ENCODE peak calls at places on chromosomes 12 and 14, in six cellular contexts. G is heart right ventricle, F is heart left ventricle, Y is body of pancreas, H is cardiac muscle cell, V is MM.1S. W is an unnamed sample.

GRCh38 chr12:572532-572899 is 90.7 kb downstream of the NINJ2 start:
- DNase-seq in G (no peak), F (no peak), Y (no peak), H (no peak), V (no peak), W (no peak)

GRCh38 chr12:113276946-113277500 is 55.8 kb downstream of the TPCN1 start:
- DNase-seq in G (no peak), F (no peak), Y (no peak), H (no peak), V (no peak), W (peak; percentile 31)

GRCh38 chr14:104898195-104898558 is 26.5 kb upstream of the PLD4 start:
- DNase-seq in G (no peak), F (no peak), Y (no peak), H (no peak), V (no peak), W (no peak)

GRCh38 chr12:108768591-108769500 is 37.5 kb upstream of the CORO1C start:
- DNase-seq in G (no peak), F (peak; percentile 61), Y (peak; percentile 67), H (peak; percentile 43), V (peak; percentile 88), W (peak; percentile 82)

GRCh38 chr12:107126688-107127481 is 33.5 kb upstream of the CRY1 start:
- DNase-seq in G (no peak), F (no peak), Y (no peak), H (no peak), V (no peak), W (no peak)

GRCh38 chr12:109130755-109131521 is 14.6 kb downstream of the ACACB start:
- DNase-seq in G (peak; percentile 84), F (peak; percentile 91), Y (peak; percentile 85), H (peak; percentile 69), V (no peak), W (no peak)

GRCh38 chr12:96497800-96498199 is 8.4 kb downstream of the CFAP54 start:
- DNase-seq in G (no peak), F (no peak), Y (no peak), H (no peak), V (no peak), W (no peak)

GRCh38 chr14:70665448-70666363 is 24.0 kb downstream of the TTC9 start:
- DNase-seq in G (no peak), F (no peak), Y (peak; percentile 91), H (no peak), V (peak; percentile 74), W (peak; percentile 79)

GRCh38 chr14:43408472-43408871 is 1098.6 kb downstream of the FSCB start:
- DNase-seq in G (no peak), F (no peak), Y (no peak), H (no peak), V (no peak), W (no peak)

GRCh38 chr14:64636208-64636979 is 67.8 kb upstream of the PLEKHG3 start:
- DNase-seq in G (peak; percentile 67), F (peak; percentile 72), Y (peak; percentile 67), H (peak; percentile 77), V (peak; percentile 37), W (peak; percentile 69)

GRCh38 chr14:57749267-57749666 is 116.6 kb downstream of the SLC35F4 start:
- DNase-seq in G (no peak), F (no peak), Y (no peak), H (no peak), V (no peak), W (no peak)

GRCh38 chr12:124732275-124733075 is 131.2 kb downstream of the SCARB1 start:
- DNase-seq in G (no peak), F (no peak), Y (no peak), H (peak; percentile 23), V (no peak), W (no peak)

GRCh38 chr12:57012600-57013465 is 3.5 kb downstream of the TAC3 start:
- DNase-seq in G (no peak), F (no peak), Y (no peak), H (no peak), V (no peak), W (no peak)

GRCh38 chr14:96204151-96205058 is at the start of gene BDKRB2:
- DNase-seq in G (peak; percentile 24), F (peak; percentile 61), Y (peak; percentile 89), H (peak; percentile 76), V (no peak), W (peak; percentile 73)

GRCh38 chr14:30680036-30680435 is 57.9 kb downstream of the SCFD1 start:
- DNase-seq in G (no peak), F (no peak), Y (no peak), H (no peak), V (no peak), W (no peak)

GRCh38 chr12:11652351-11653040 is 3.0 kb downstream of the ETV6 start:
- DNase-seq in G (peak; percentile 45), F (peak; percentile 53), Y (no peak), H (no peak), V (no peak), W (peak; percentile 63)

GRCh38 chr12:89943461-89943860 is 234.8 kb upstream of the ATP2B1 start:
- DNase-seq in G (no peak), F (no peak), Y (no peak), H (no peak), V (no peak), W (no peak)

GRCh38 chr12:17470460-17470859 is 619.5 kb downstream of the RERGL start:
- DNase-seq in G (no peak), F (no peak), Y (no peak), H (no peak), V (no peak), W (no peak)

GRCh38 chr12:47838286-47838931 is 18.7 kb upstream of the HDAC7 start:
- DNase-seq in G (no peak), F (no peak), Y (no peak), H (peak; percentile 47), V (no peak), W (no peak)

GRCh38 chr12:10607885-10608458 is 5.4 kb downstream of the MAGOHB start:
- DNase-seq in G (no peak), F (no peak), Y (no peak), H (no peak), V (no peak), W (no peak)

DNA sequence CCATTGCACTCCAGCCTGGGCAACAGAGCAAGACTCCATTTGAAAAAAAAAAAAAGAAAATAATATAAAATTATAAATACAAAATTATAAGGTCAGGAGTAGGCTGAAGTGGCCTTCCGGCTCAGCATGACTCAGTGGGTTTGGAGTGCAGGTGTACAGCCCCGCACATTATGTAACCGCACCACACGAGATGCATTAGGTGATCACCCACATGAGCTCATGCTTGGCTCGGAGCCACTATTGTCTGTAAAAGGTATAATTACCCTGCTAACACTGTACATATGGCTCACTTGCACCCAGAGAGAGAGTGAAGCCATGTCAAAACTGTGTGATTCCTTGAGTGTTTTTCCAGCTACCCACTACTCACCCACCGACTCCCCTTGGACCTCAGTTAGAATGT is 557.0 kb downstream of the SLC6A15 start:
- DNase-seq in G (no peak), F (no peak), Y (no peak), H (no peak), V (no peak), W (no peak)
- H3K4me1 ChIP-seq in G (no peaks in the 10 kb centered on the region), F (no peaks in the 10 kb centered on the region), Y (no peaks in the 10 kb centered on the region), H (no peaks in the 10 kb centered on the region), V (no peaks in the 10 kb centered on the region), W (no peaks in the 10 kb centered on the region)

DNA sequence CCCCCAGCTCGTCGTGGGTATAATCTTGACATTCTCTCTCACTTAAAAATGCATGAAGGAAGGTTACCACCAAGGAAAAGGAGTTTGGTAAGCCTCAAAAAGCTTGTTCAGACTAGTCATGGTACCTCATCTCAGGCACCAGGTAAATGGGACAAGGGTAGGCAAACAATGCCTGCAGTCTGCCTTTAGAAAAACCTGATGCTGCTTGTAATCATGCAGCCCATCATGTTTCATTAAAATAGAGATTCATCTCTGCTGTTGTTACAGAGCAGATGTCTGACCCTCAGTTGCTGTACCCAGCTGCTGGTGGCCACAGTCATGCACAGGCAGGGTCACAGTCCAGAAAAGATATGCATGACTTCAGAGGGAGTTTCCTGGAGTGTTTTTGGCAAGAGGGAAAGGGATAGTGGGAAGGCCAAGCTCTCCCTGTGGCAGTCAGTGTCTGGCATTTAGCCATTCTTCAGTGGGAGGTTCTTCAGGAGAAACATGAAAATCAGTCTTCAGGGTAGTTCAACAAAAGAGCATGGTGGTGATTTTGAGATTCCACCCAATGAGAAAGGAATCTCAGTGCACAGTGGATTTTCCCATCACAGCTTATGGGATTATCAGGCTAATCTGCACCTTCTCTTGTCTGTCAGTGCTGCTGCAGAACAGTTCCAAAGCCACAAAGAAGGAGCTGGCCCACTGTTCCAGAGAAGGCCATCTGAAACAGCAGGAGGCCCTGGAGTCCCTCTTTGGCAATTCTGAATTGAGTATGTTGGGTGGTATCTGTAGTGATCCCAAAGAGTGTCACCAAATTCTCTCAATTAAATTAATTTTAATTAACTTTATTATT is 202.7 kb upstream of the FRMD6 start:
- DNase-seq in G (peak; percentile 57), F (peak; percentile 54), Y (peak; percentile 48), H (no peak), V (no peak), W (no peak)
- H3K4me1 ChIP-seq in G (peaks cover 7% of the 10 kb centered on the region), F (peaks cover 16% of the 10 kb centered on the region), Y (peaks cover 10% of the 10 kb centered on the region), H (no peaks in the 10 kb centered on the region), V (no peaks in the 10 kb centered on the region), W (peaks cover 8% of the 10 kb centered on the region)

GRCh38 chr14:73748858-73749357 is 34.7 kb upstream of the PNMA1 start:
- DNase-seq in G (no peak), F (no peak), Y (no peak), H (no peak), V (no peak), W (no peak)

GRCh38 chr14:73747386-73748211 is 33.4 kb upstream of the PNMA1 start:
- DNase-seq in G (no peak), F (no peak), Y (no peak), H (no peak), V (no peak), W (no peak)

GRCh38 chr14:73744874-73745529 is 30.8 kb upstream of the PNMA1 start:
- DNase-seq in G (no peak), F (no peak), Y (peak; percentile 56), H (no peak), V (no peak), W (peak; percentile 69)

GRCh38 chr14:73745571-73746539 is 31.7 kb upstream of the PNMA1 start:
- DNase-seq in G (no peak), F (peak; percentile 57), Y (no peak), H (no peak), V (no peak), W (no peak)

GRCh38 chr14:73746540-73747385 is 32.6 kb upstream of the PNMA1 start:
- DNase-seq in G (no peak), F (peak; percentile 41), Y (no peak), H (no peak), V (no peak), W (no peak)
- H3K4me1 ChIP-seq in G (peaks cover 90% of the 10 kb centered on the region), F (peaks cover 100% of the 10 kb centered on the region), Y (peaks cover 77% of the 10 kb centered on the region), H (peaks cover 46% of the 10 kb centered on the region), V (peaks cover 32% of the 10 kb centered on the region), W (peaks cover 98% of the 10 kb centered on the region)

DNA sequence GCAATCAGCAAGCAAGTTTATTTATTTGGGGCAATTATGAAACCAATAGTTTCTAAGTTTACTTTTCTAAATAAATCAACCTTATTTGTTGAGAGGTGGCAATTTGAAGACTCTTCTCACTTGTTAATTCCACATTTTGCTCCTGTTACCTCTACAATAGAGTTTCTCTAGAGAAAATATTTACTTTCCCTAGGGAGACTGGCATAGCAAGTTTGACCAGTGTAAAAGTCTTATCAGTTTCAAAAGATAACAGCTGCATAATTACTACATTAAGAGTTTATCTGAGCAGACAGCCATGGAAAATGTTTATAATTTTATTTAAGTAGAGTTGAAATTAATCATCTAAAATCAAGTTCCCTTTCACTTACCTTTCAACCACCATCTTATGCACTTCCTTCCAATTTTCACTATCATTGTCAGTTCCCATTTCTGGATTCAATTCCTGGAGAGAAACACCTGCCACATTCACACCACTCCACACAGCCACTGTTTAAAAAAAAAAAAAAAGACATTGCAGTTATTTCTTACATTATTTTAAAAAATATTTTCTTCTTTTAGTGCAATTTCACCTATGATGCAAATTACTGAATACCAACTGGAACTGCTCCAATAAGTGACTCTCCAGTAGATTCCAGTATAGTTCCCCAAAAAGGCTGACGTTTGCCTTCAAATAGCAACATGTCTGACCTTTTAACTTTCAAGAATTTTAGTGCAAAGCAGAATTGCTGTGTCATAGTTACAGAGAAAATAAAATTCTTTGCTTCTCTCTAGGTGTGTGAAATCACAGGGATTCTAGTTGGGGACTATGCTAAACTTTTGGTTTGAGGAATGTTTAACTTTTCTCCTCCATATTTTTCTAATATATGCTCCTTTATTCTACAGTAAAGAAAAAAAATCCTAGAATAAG is 19.4 kb downstream of the LDHB start:
- DNase-seq in G (no peak), F (no peak), Y (no peak), H (no peak), V (no peak), W (no peak)
- H3K4me1 ChIP-seq in G (peaks cover 14% of the 10 kb centered on the region), F (peaks cover 18% of the 10 kb centered on the region), Y (peaks cover 62% of the 10 kb centered on the region), H (no peaks in the 10 kb centered on the region), V (no peaks in the 10 kb centered on the region), W (peaks cover 17% of the 10 kb centered on the region)